ENCODE peak calls at places on chromosomes 2 and 18, in nine cellular contexts. One of them, this sample, is unnamed.

GRCh38 chr2:239075918-239076727 is 228.2 kb downstream of the TWIST2 start:
- DNase-seq in HFFc6: no peak
- DNase-seq in DND-41: no peak
- DNase-seq in upper lobe of right lung: no peak
- DNase-seq in cardiac muscle cell: no peak
- DNase-seq in epithelial cell of esophagus: no peak
- DNase-seq in activated B cell treated with CpG ODN at 0.5 μM for 24 hours: no peak
- DNase-seq in body of pancreas: no peak
- DNase-seq in H9: no peak
- DNase-seq in this sample: no peak

GRCh38 chr2:240211096-240211495 is 70.6 kb upstream of the OTOS start:
- DNase-seq in body of pancreas: peak; percentile 1
- DNase-seq in DND-41: no peak
- DNase-seq in activated B cell treated with CpG ODN at 0.5 μM for 24 hours: no peak
- DNase-seq in HFFc6: no peak
- DNase-seq in epithelial cell of esophagus: no peak
- DNase-seq in cardiac muscle cell: no peak
- DNase-seq in upper lobe of right lung: no peak
- DNase-seq in H9: no peak
- DNase-seq in this sample: no peak

GRCh38 chr2:43073373-43073772 is 153.0 kb downstream of the ZFP36L2 start:
- DNase-seq in activated B cell treated with CpG ODN at 0.5 μM for 24 hours: no peak
- DNase-seq in H9: no peak
- DNase-seq in DND-41: peak; percentile 47
- DNase-seq in epithelial cell of esophagus: peak; percentile 97
- DNase-seq in upper lobe of right lung: no peak
- DNase-seq in cardiac muscle cell: peak; percentile 55
- DNase-seq in body of pancreas: no peak
- DNase-seq in HFFc6: peak; percentile 72
- DNase-seq in this sample: no peak

GRCh38 chr18:24586662-24587360 is 126.4 kb downstream of the HRH4 start:
- DNase-seq in epithelial cell of esophagus: no peak
- DNase-seq in body of pancreas: no peak
- DNase-seq in H9: no peak
- DNase-seq in cardiac muscle cell: no peak
- DNase-seq in DND-41: no peak
- DNase-seq in HFFc6: no peak
- DNase-seq in upper lobe of right lung: no peak
- DNase-seq in activated B cell treated with CpG ODN at 0.5 μM for 24 hours: no peak
- DNase-seq in this sample: no peak

GRCh38 chr18:21309248-21309647 is 67.2 kb downstream of the GREB1L start:
- DNase-seq in body of pancreas: no peak
- DNase-seq in upper lobe of right lung: no peak
- DNase-seq in cardiac muscle cell: no peak
- DNase-seq in H9: no peak
- DNase-seq in DND-41: no peak
- DNase-seq in epithelial cell of esophagus: no peak
- DNase-seq in activated B cell treated with CpG ODN at 0.5 μM for 24 hours: no peak
- DNase-seq in HFFc6: no peak
- DNase-seq in this sample: no peak

GRCh38 chr2:75466708-75467311 is 93.9 kb downstream of the EVA1A start:
- DNase-seq in HFFc6: peak; percentile 25
- DNase-seq in activated B cell treated with CpG ODN at 0.5 μM for 24 hours: peak; percentile 17
- DNase-seq in H9: peak; percentile 68
- DNase-seq in cardiac muscle cell: peak; percentile 54
- DNase-seq in DND-41: no peak
- DNase-seq in body of pancreas: peak; percentile 67
- DNase-seq in epithelial cell of esophagus: peak; percentile 57
- DNase-seq in upper lobe of right lung: no peak
- DNase-seq in this sample: peak; percentile 47

GRCh38 chr2:140401056-140401455 is 1620.9 kb upstream of the NXPH2 start:
- DNase-seq in HFFc6: no peak
- DNase-seq in cardiac muscle cell: no peak
- DNase-seq in epithelial cell of esophagus: no peak
- DNase-seq in activated B cell treated with CpG ODN at 0.5 μM for 24 hours: no peak
- DNase-seq in H9: no peak
- DNase-seq in DND-41: no peak
- DNase-seq in body of pancreas: no peak
- DNase-seq in upper lobe of right lung: no peak
- DNase-seq in this sample: no peak

GRCh38 chr18:3062798-3063563 is 50.0 kb upstream of the LPIN2 start:
- DNase-seq in epithelial cell of esophagus: peak; percentile 54
- DNase-seq in DND-41: peak; percentile 78
- DNase-seq in H9: peak; percentile 76
- DNase-seq in body of pancreas: peak; percentile 60
- DNase-seq in cardiac muscle cell: peak; percentile 85
- DNase-seq in upper lobe of right lung: peak; percentile 87
- DNase-seq in activated B cell treated with CpG ODN at 0.5 μM for 24 hours: peak; percentile 29
- DNase-seq in HFFc6: peak; percentile 6
- DNase-seq in this sample: peak; percentile 71

GRCh38 chr2:176461686-176462376 is 192.6 kb downstream of the MTX2 start:
- DNase-seq in upper lobe of right lung: no peak
- DNase-seq in body of pancreas: no peak
- DNase-seq in epithelial cell of esophagus: peak; percentile 25
- DNase-seq in HFFc6: no peak
- DNase-seq in activated B cell treated with CpG ODN at 0.5 μM for 24 hours: no peak
- DNase-seq in DND-41: no peak
- DNase-seq in cardiac muscle cell: no peak
- DNase-seq in H9: no peak
- DNase-seq in this sample: no peak

GRCh38 chr2:128691526-128691925 is 372.9 kb upstream of the HS6ST1 start:
- DNase-seq in H9: no peak
- DNase-seq in epithelial cell of esophagus: no peak
- DNase-seq in activated B cell treated with CpG ODN at 0.5 μM for 24 hours: no peak
- DNase-seq in body of pancreas: no peak
- DNase-seq in cardiac muscle cell: no peak
- DNase-seq in DND-41: no peak
- DNase-seq in upper lobe of right lung: no peak
- DNase-seq in HFFc6: no peak
- DNase-seq in this sample: no peak

GRCh38 chr2:121626777-121627524 is 22.3 kb downstream of the CLASP1 start:
- DNase-seq in H9: no peak
- DNase-seq in HFFc6: no peak
- DNase-seq in activated B cell treated with CpG ODN at 0.5 μM for 24 hours: no peak
- DNase-seq in cardiac muscle cell: no peak
- DNase-seq in epithelial cell of esophagus: no peak
- DNase-seq in body of pancreas: peak; percentile 65
- DNase-seq in upper lobe of right lung: no peak
- DNase-seq in DND-41: no peak
- DNase-seq in this sample: no peak

GRCh38 chr2:235002198-235003095 is 50.6 kb downstream of the SH3BP4 start:
- DNase-seq in cardiac muscle cell: no peak
- DNase-seq in body of pancreas: peak; percentile 75
- DNase-seq in H9: no peak
- DNase-seq in upper lobe of right lung: no peak
- DNase-seq in epithelial cell of esophagus: peak; percentile 70
- DNase-seq in DND-41: no peak
- DNase-seq in HFFc6: no peak
- DNase-seq in activated B cell treated with CpG ODN at 0.5 μM for 24 hours: no peak
- DNase-seq in this sample: no peak

GRCh38 chr18:49016648-49017539 is 66.1 kb upstream of the SMAD7 start:
- DNase-seq in activated B cell treated with CpG ODN at 0.5 μM for 24 hours: no peak
- DNase-seq in H9: peak; percentile 76
- DNase-seq in epithelial cell of esophagus: peak; percentile 88
- DNase-seq in DND-41: no peak
- DNase-seq in HFFc6: peak; percentile 78
- DNase-seq in upper lobe of right lung: peak; percentile 70
- DNase-seq in cardiac muscle cell: peak; percentile 61
- DNase-seq in body of pancreas: peak; percentile 46
- DNase-seq in this sample: no peak

GRCh38 chr18:57910817-57911216 is 107.7 kb upstream of the ATP8B1 start:
- DNase-seq in cardiac muscle cell: no peak
- DNase-seq in body of pancreas: no peak
- DNase-seq in upper lobe of right lung: no peak
- DNase-seq in HFFc6: no peak
- DNase-seq in epithelial cell of esophagus: no peak
- DNase-seq in H9: peak; percentile 73
- DNase-seq in DND-41: peak; percentile 19
- DNase-seq in activated B cell treated with CpG ODN at 0.5 μM for 24 hours: no peak
- DNase-seq in this sample: peak; percentile 28

GRCh38 chr2:1680222-1681016 is 63.9 kb downstream of the PXDN start:
- DNase-seq in cardiac muscle cell: no peak
- DNase-seq in activated B cell treated with CpG ODN at 0.5 μM for 24 hours: no peak
- DNase-seq in body of pancreas: no peak
- DNase-seq in upper lobe of right lung: no peak
- DNase-seq in H9: no peak
- DNase-seq in HFFc6: no peak
- DNase-seq in epithelial cell of esophagus: no peak
- DNase-seq in DND-41: no peak
- DNase-seq in this sample: no peak

GRCh38 chr18:7177131-7177744 is 53.7 kb upstream of the LRRC30 start:
- DNase-seq in epithelial cell of esophagus: peak; percentile 86
- DNase-seq in upper lobe of right lung: no peak
- DNase-seq in DND-41: no peak
- DNase-seq in HFFc6: peak; percentile 50
- DNase-seq in cardiac muscle cell: peak; percentile 80
- DNase-seq in body of pancreas: peak; percentile 55
- DNase-seq in activated B cell treated with CpG ODN at 0.5 μM for 24 hours: no peak
- DNase-seq in H9: no peak
- DNase-seq in this sample: peak; percentile 56

GRCh38 chr2:10235909-10236550 is 66.7 kb upstream of the HPCAL1 start:
- DNase-seq in HFFc6: no peak
- DNase-seq in cardiac muscle cell: no peak
- DNase-seq in upper lobe of right lung: peak; percentile 41
- DNase-seq in epithelial cell of esophagus: no peak
- DNase-seq in H9: no peak
- DNase-seq in activated B cell treated with CpG ODN at 0.5 μM for 24 hours: no peak
- DNase-seq in DND-41: no peak
- DNase-seq in body of pancreas: no peak
- DNase-seq in this sample: no peak

GRCh38 chr2:30670453-30670852 is 136.8 kb downstream of the CAPN13 start:
- DNase-seq in upper lobe of right lung: no peak
- DNase-seq in DND-41: no peak
- DNase-seq in body of pancreas: no peak
- DNase-seq in cardiac muscle cell: no peak
- DNase-seq in activated B cell treated with CpG ODN at 0.5 μM for 24 hours: no peak
- DNase-seq in H9: peak; percentile 32
- DNase-seq in HFFc6: no peak
- DNase-seq in epithelial cell of esophagus: no peak
- DNase-seq in this sample: no peak
- TF ChIP-seq CTCF in upper lobe of right lung: no peak
- TF ChIP-seq CTCF in DND-41: peak; percentile 6
- TF ChIP-seq CTCF in body of pancreas: no peak
- TF ChIP-seq CTCF in cardiac muscle cell: peak; percentile 17
- TF ChIP-seq CTCF in activated B cell treated with CpG ODN at 0.5 μM for 24 hours: no peak
- TF ChIP-seq CTCF in H9: peak; percentile 48
- TF ChIP-seq CTCF in HFFc6: no peak
- TF ChIP-seq CTCF in epithelial cell of esophagus: no peak
- TF ChIP-seq CTCF in this sample: no peak

DNA sequence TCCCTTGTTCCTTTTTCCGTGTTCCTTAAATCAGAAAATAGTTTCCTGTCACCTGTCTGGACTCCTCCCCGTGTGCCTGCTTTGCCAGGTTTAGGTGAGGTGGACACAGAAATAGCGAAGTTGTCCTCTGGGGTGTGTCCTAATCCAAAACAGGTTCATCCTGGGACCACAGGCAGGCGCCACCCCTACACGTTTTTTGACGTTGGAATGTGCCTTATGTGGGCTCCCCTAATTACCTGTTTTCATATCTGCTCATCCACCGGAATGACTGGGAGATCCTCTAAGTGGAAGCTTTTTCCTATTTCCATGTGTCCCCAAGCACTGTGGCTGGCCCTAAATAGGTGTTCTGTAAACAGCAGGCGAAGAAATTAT is 49.0 kb upstream of the PAIP2B start:
- DNase-seq in cardiac muscle cell: no peak
- DNase-seq in activated B cell treated with CpG ODN at 0.5 μM for 24 hours: no peak
- DNase-seq in HFFc6: no peak
- DNase-seq in H9: no peak
- DNase-seq in body of pancreas: no peak
- DNase-seq in upper lobe of right lung: no peak
- DNase-seq in DND-41: no peak
- DNase-seq in epithelial cell of esophagus: no peak
- DNase-seq in this sample: no peak
- TF ChIP-seq CTCF in cardiac muscle cell: no peak
- TF ChIP-seq CTCF in activated B cell treated with CpG ODN at 0.5 μM for 24 hours: no peak
- TF ChIP-seq CTCF in HFFc6: no peak
- TF ChIP-seq CTCF in H9: no peak
- TF ChIP-seq CTCF in body of pancreas: no peak
- TF ChIP-seq CTCF in upper lobe of right lung: no peak
- TF ChIP-seq CTCF in DND-41: no peak
- TF ChIP-seq CTCF in epithelial cell of esophagus: peak; percentile 7
- TF ChIP-seq CTCF in this sample: no peak

GRCh38 chr2:196640031-196640548 is 575 bp downstream of the CCDC150 start:
- DNase-seq in HFFc6: no peak
- DNase-seq in activated B cell treated with CpG ODN at 0.5 μM for 24 hours: no peak
- DNase-seq in body of pancreas: no peak
- DNase-seq in upper lobe of right lung: no peak
- DNase-seq in DND-41: no peak
- DNase-seq in epithelial cell of esophagus: no peak
- DNase-seq in cardiac muscle cell: peak; percentile 1
- DNase-seq in H9: no peak
- DNase-seq in this sample: no peak

GRCh38 chr2:196635156-196635555 is 4.4 kb upstream of the CCDC150 start:
- DNase-seq in epithelial cell of esophagus: no peak
- DNase-seq in body of pancreas: no peak
- DNase-seq in activated B cell treated with CpG ODN at 0.5 μM for 24 hours: no peak
- DNase-seq in HFFc6: no peak
- DNase-seq in cardiac muscle cell: no peak
- DNase-seq in upper lobe of right lung: no peak
- DNase-seq in DND-41: no peak
- DNase-seq in H9: no peak
- DNase-seq in this sample: no peak

GRCh38 chr2:196638765-196639164 is 750 bp upstream of the CCDC150 start:
- DNase-seq in body of pancreas: peak; percentile 15
- DNase-seq in cardiac muscle cell: no peak
- DNase-seq in activated B cell treated with CpG ODN at 0.5 μM for 24 hours: no peak
- DNase-seq in HFFc6: no peak
- DNase-seq in H9: no peak
- DNase-seq in upper lobe of right lung: no peak
- DNase-seq in DND-41: no peak
- DNase-seq in epithelial cell of esophagus: no peak
- DNase-seq in this sample: no peak

GRCh38 chr2:196639180-196640030 is at the start of gene CCDC150:
- DNase-seq in cardiac muscle cell: peak; percentile 96
- DNase-seq in activated B cell treated with CpG ODN at 0.5 μM for 24 hours: peak; percentile 90
- DNase-seq in DND-41: peak; percentile 96
- DNase-seq in H9: peak; percentile 97
- DNase-seq in epithelial cell of esophagus: peak; percentile 95
- DNase-seq in body of pancreas: peak; percentile 94
- DNase-seq in HFFc6: peak; percentile 91
- DNase-seq in upper lobe of right lung: peak; percentile 96
- DNase-seq in this sample: peak; percentile 96
- TF ChIP-seq CTCF in cardiac muscle cell: peak; percentile 31
- TF ChIP-seq CTCF in activated B cell treated with CpG ODN at 0.5 μM for 24 hours: no peak
- TF ChIP-seq CTCF in DND-41: peak; percentile 26
- TF ChIP-seq CTCF in H9: peak; percentile 24
- TF ChIP-seq CTCF in epithelial cell of esophagus: peak; percentile 15
- TF ChIP-seq CTCF in body of pancreas: peak; percentile 11
- TF ChIP-seq CTCF in HFFc6: no peak
- TF ChIP-seq CTCF in upper lobe of right lung: no peak
- TF ChIP-seq CTCF in this sample: no peak

DNA sequence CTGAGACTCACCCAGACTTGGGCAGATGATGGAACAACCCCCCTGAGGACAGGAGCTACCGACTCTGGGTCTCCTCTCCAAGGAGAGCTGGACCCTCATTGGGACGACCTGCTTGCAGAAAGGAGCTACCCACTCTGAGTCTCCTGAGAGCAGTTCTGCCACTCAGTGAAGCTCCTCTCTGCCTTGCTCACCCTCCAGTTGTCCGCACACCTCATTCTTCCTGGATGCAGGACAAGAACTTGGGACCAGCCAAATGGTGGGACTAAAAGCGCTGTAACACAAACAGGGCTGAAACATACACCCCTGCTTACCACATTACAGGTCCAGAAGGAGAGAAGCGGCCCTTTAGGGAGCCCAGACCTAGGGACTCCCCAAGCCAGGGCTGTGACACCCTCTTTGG is 124.9 kb upstream of the CCDC150 start:
- DNase-seq in H9: no peak
- DNase-seq in cardiac muscle cell: no peak
- DNase-seq in upper lobe of right lung: no peak
- DNase-seq in HFFc6: no peak
- DNase-seq in body of pancreas: no peak
- DNase-seq in activated B cell treated with CpG ODN at 0.5 μM for 24 hours: no peak
- DNase-seq in DND-41: no peak
- DNase-seq in epithelial cell of esophagus: no peak
- DNase-seq in this sample: no peak
- TF ChIP-seq CTCF in H9: no peak
- TF ChIP-seq CTCF in cardiac muscle cell: no peak
- TF ChIP-seq CTCF in upper lobe of right lung: no peak
- TF ChIP-seq CTCF in HFFc6: no peak
- TF ChIP-seq CTCF in body of pancreas: no peak
- TF ChIP-seq CTCF in activated B cell treated with CpG ODN at 0.5 μM for 24 hours: no peak
- TF ChIP-seq CTCF in DND-41: no peak
- TF ChIP-seq CTCF in epithelial cell of esophagus: no peak
- TF ChIP-seq CTCF in this sample: no peak

This sample was measured in endothelial cell.